ENCODE peak calls at places on chromosome 20, in seven cellular contexts. B, L, Z, O, D, G and H are unnamed samples.

GRCh38 chr20:41308290-41308691 is 9.2 kb downstream of the ZHX3 start:
- DNase-seq in Z (no peak), L (no peak), G (peak; percentile 90), B (no peak), O (no peak), D (peak; percentile 27), H (no peak)

GRCh38 chr20:14445310-14445709 is 107.9 kb upstream of the FLRT3 start:
- DNase-seq in D (no peak), Z (no peak), O (no peak), L (no peak), G (peak; percentile 75), B (no peak), H (no peak)

GRCh38 chr20:17995967-17996819 is 27.4 kb downstream of the MGME1 start:
- DNase-seq in L (no peak), O (peak; percentile 71), G (peak; percentile 61), Z (no peak), B (no peak), D (peak; percentile 74), H (peak; percentile 64)

GRCh38 chr20:50710492-50711063 is 19.2 kb upstream of the RIPOR3 start:
- DNase-seq in O (no peak), D (no peak), L (no peak), G (peak; percentile 39), Z (no peak), B (no peak), H (peak; percentile 70)

GRCh38 chr20:33423141-33423834 is 20.3 kb downstream of the SNTA1 start:
- DNase-seq in G (peak; percentile 88), B (peak; percentile 85), O (no peak), D (no peak), Z (peak; percentile 37), L (peak; percentile 92), H (peak; percentile 83)

GRCh38 chr20:37728635-37728983 is 34.8 kb downstream of the CTNNBL1 start:
- DNase-seq in L (no peak), O (no peak), B (no peak), Z (no peak), D (no peak), G (no peak), H (no peak)

GRCh38 chr20:41058007-41058673 is 29.5 kb downstream of the TOP1 start:
- DNase-seq in B (peak; percentile 86), O (no peak), G (peak; percentile 94), Z (no peak), D (no peak), L (no peak), H (no peak)

GRCh38 chr20:50338479-50339195 is 148.0 kb downstream of the CEBPB start:
- DNase-seq in G (peak; percentile 51), L (no peak), D (peak; percentile 73), Z (no peak), O (peak; percentile 77), B (no peak), H (peak; percentile 57)

GRCh38 chr20:32609993-32610896 is 25.1 kb upstream of the NOL4L start:
- DNase-seq in O (no peak), D (no peak), L (peak; percentile 3), Z (no peak), G (no peak), B (no peak), H (no peak)

GRCh38 chr20:16350465-16350864 is 222.8 kb downstream of the KIF16B start:
- DNase-seq in L (no peak), D (no peak), B (no peak), G (no peak), Z (no peak), O (no peak), H (no peak)

GRCh38 chr20:32582659-32583580 is 2.2 kb downstream of the NOL4L start:
- DNase-seq in B (no peak), D (peak; percentile 82), Z (peak; percentile 33), L (peak; percentile 78), O (no peak), G (peak; percentile 39), H (no peak)

GRCh38 chr20:33267691-33268090 is 15.3 kb upstream of the BPIFB1 start:
- DNase-seq in B (no peak), G (no peak), O (no peak), L (no peak), D (no peak), Z (no peak), H (no peak)

GRCh38 chr20:25750765-25751696 is 54.4 kb upstream of the ZNF337 start:
- DNase-seq in B (no peak), O (peak; percentile 56), L (peak; percentile 83), D (peak; percentile 64), G (no peak), Z (peak; percentile 65), H (peak; percentile 51)

GRCh38 chr20:10501377-10501776 is 66.3 kb downstream of the SLX4IP start:
- DNase-seq in O (peak; percentile 55), D (peak; percentile 38), B (no peak), Z (no peak), G (no peak), L (no peak), H (no peak)

GRCh38 chr20:22815584-22815983 is 219.5 kb upstream of the SSTR4 start:
- DNase-seq in Z (no peak), B (no peak), O (no peak), L (no peak), D (peak; percentile 52), G (no peak), H (no peak)

GRCh38 chr20:19113343-19113930 is 99.0 kb upstream of the SLC24A3 start:
- DNase-seq in G (no peak), B (no peak), L (no peak), D (no peak), Z (no peak), O (no peak), H (no peak)

GRCh38 chr20:51335329-51335841 is 207.1 kb downstream of the NFATC2 start:
- DNase-seq in Z (no peak), D (no peak), O (no peak), B (peak; percentile 91), L (no peak), G (peak; percentile 100), H (no peak)

GRCh38 chr20:15673206-15673605 is 900.0 kb downstream of the KIF16B start:
- DNase-seq in L (no peak), D (no peak), Z (no peak), B (no peak), G (peak; percentile 14), O (no peak), H (no peak)

GRCh38 chr20:745683-746301 is 22.5 kb downstream of the SLC52A3 start:
- DNase-seq in G (no peak), D (no peak), B (no peak), Z (no peak), O (no peak), L (no peak), H (no peak)

GRCh38 chr20:2005831-2006426 is 12.1 kb upstream of the PDYN start:
- DNase-seq in O (peak; percentile 43), D (peak; percentile 91), G (peak; percentile 57), B (peak; percentile 66), Z (peak; percentile 63), L (peak; percentile 86), H (peak; percentile 73)

GRCh38 chr20:17910828-17911294 is 57.7 kb downstream of the SNX5 start:
- DNase-seq in D (peak; percentile 30), O (peak; percentile 16), L (no peak), Z (no peak), B (peak; percentile 65), G (peak; percentile 92), H (no peak)

GRCh38 chr20:33732166-33732970 is 572 bp downstream of the ZNF341 start:
- DNase-seq in B (peak; percentile 87), D (peak; percentile 87), Z (peak; percentile 92), O (no peak), G (peak; percentile 80), L (peak; percentile 96), H (peak; percentile 91)

GRCh38 chr20:34954905-34955231 is 738 bp downstream of the GSS start:
- DNase-seq in B (no peak), G (no peak), D (peak; percentile 42), O (peak; percentile 4), L (no peak), Z (peak; percentile 37), H (peak; percentile 50)

GRCh38 chr20:10667077-10667401 is 6.8 kb downstream of the JAG1 start:
- DNase-seq in Z (no peak), D (no peak), B (peak; percentile 97), G (no peak), L (peak; percentile 91), O (no peak), H (no peak)

GRCh38 chr20:12928755-12929401 is 79.9 kb upstream of the SPTLC3 start:
- DNase-seq in L (no peak), Z (no peak), O (no peak), D (no peak), B (no peak), G (peak; percentile 88), H (no peak)

GRCh38 chr20:3930265-3931206 is 41.3 kb downstream of the PANK2 start:
- DNase-seq in G (no peak), L (no peak), B (no peak), O (no peak), Z (no peak), D (no peak), H (no peak)
- H3K4me1 ChIP-seq in G (peaks cover 25% of the 10 kb centered on the region), L (peaks cover 25% of the 10 kb centered on the region), B (peaks cover 8% of the 10 kb centered on the region), O (peaks cover 12% of the 10 kb centered on the region), Z (peaks cover 39% of the 10 kb centered on the region), D (peaks cover 35% of the 10 kb centered on the region), H (peaks cover 31% of the 10 kb centered on the region)

DNA sequence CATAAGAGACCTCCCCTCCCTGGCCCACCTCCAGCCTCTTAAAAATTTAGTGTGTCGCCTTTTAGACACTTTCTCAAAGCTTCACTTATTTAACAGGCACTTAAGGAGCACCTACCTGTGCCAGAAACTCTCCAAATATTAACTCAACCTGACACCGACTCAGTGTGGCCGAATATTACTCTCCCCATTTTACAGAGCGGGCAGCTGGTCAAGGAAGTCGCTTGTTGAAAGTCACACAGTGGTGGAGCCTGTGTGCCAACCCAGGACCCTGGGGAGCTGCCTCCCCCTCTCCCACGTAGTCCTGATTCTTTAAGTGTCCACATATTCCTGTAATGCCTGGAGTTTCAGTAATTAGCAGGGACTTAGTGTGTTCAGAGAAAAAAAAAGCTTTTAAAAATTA is 1.0 kb upstream of the PMEPA1 start:
- DNase-seq in B (no peak), L (no peak), D (no peak), O (no peak), G (no peak), Z (no peak), H (no peak)
- H3K27ac ChIP-seq in B (peak overlapping the region; percentile 80), L (no peak overlapping the region), D (peak overlapping the region; percentile 99), O (peak overlapping the region; percentile 71), G (no peak overlapping the region), Z (peak overlapping the region; percentile 95), H (no peak overlapping the region)

DNA sequence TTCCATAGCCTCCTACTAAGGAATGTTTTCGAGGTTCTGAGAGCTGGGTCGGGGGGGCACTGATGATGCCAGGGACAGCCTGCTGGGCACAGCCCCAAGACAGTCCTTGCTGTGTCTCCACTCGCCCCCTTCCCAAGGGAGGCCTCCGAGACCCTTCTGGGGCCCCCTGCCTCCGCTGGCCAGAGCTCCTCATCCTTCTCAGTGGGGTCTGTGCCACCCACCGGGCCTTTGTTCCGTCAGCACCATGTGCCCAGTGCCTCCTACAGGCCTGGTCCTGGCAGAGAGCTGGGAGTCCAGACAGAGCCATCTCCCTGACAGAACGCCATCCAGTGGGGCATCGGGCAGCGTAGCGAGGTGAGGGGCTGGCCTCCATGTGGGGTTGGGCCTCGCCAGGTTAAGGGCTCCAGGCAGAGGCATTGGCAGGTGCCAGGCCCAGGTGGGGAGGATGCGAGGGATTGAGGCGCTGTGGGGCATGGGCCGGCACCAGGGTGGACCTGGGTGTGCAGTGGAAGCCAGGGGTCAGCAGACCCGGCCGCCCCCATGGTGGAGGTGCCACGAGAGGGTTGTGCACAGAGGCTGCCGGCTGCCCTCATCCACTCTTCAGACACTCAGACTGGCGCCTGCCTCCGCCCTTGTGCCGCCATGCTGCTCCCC is 13.3 kb downstream of the RBM38 start:
- DNase-seq in D (no peak), B (no peak), Z (no peak), G (no peak), O (no peak), L (peak; percentile 60), H (no peak)
- H3K4me1 ChIP-seq in D (no peaks in the 10 kb centered on the region), B (peaks cover 9% of the 10 kb centered on the region), Z (peaks cover 34% of the 10 kb centered on the region), G (peaks cover 39% of the 10 kb centered on the region), O (peaks cover 69% of the 10 kb centered on the region), L (peaks cover 4% of the 10 kb centered on the region), H (no peaks in the 10 kb centered on the region)

GRCh38 chr20:62591122-62591468 is 51.2 kb upstream of the SLCO4A1 start:
- DNase-seq in D (no peak), G (no peak), Z (no peak), B (no peak), L (no peak), O (no peak), H (no peak)
- H3K27ac ChIP-seq in D (no peak overlapping the region), G (no peak overlapping the region), Z (no peak overlapping the region), B (no peak overlapping the region), L (no peak overlapping the region), O (no peak overlapping the region), H (no peak overlapping the region)